ENCODE peak calls at places on chromosomes 11 and 22, in seven cellular contexts. G, Q, Z, R, U, Y and A are unnamed samples.

GRCh38 chr22:23124611-23125511 is 16.9 kb downstream of the RSPH14 start:
- DNase-seq in G (no peak), Q (no peak), Z (no peak), R (no peak), U (no peak), Y (no peak), A (no peak)

GRCh38 chr11:114059278-114059983 is at the start of gene ZBTB16:
- DNase-seq in G (peak), Q (peak), Z (no peak), R (peak), U (peak), Y (no peak), A (peak)

GRCh38 chr22:25120093-25120561 is 79.5 kb upstream of the CRYBB3 start:
- DNase-seq in G (no peak), Q (no peak), Z (no peak), R (peak), U (peak), Y (no peak), A (peak)

GRCh38 chr11:64224891-64225607 is 937 bp downstream of the TRPT1 start:
- DNase-seq in G (peak), Q (no peak), Z (no peak), R (no peak), U (no peak), Y (peak), A (no peak)

GRCh38 chr11:33542921-33543320 is 157.7 kb downstream of the C11orf91 start:
- DNase-seq in G (peak), Q (peak), Z (peak), R (peak), U (peak), Y (peak), A (peak)

GRCh38 chr22:43109511-43109910 is 1.0 kb upstream of the BIK start:
- DNase-seq in G (no peak), Q (no peak), Z (no peak), R (no peak), U (no peak), Y (no peak), A (no peak)

GRCh38 chr11:77325159-77325558 is 23.7 kb upstream of the GDPD4 start:
- DNase-seq in G (no peak), Q (no peak), Z (no peak), R (no peak), U (no peak), Y (no peak), A (no peak)

GRCh38 chr11:117809236-117810055 is 12.4 kb upstream of the DSCAML1 start:
- DNase-seq in G (peak), Q (peak), Z (peak), R (peak), U (peak), Y (peak), A (peak)

GRCh38 chr11:77886401-77886800 is 65.5 kb downstream of the AAMDC start:
- DNase-seq in G (no peak), Q (no peak), Z (no peak), R (peak), U (peak), Y (no peak), A (no peak)

GRCh38 chr11:32333335-32333991 is 101.9 kb downstream of the WT1 start:
- DNase-seq in G (peak), Q (peak), Z (peak), R (peak), U (peak), Y (peak), A (peak)

GRCh38 chr22:36739185-36739584 is 35.6 kb upstream of the CACNG2 start:
- DNase-seq in G (no peak), Q (no peak), Z (no peak), R (no peak), U (no peak), Y (no peak), A (no peak)
- H2AK5ac ChIP-seq in G (no peak), Q (no peak), Z (no peak), R (no peak), U (no peak), Y (no peak), A (no peak)

GRCh38 chr11:62068730-62069129 is 55.1 kb upstream of the INCENP start:
- DNase-seq in G (no peak), Q (no peak), Z (no peak), R (no peak), U (no peak), Y (no peak), A (no peak)
- H2AK5ac ChIP-seq in G (no peak), Q (no peak), Z (no peak), R (no peak), U (no peak), Y (no peak), A (no peak)

GRCh38 chr11:133967599-133968238 is 11.0 kb upstream of the IGSF9B start:
- DNase-seq in G (no peak), Q (no peak), Z (no peak), R (no peak), U (no peak), Y (no peak), A (no peak)
- H2AK5ac ChIP-seq in G (peak), Q (no peak), Z (no peak), R (no peak), U (no peak), Y (no peak), A (no peak)

DNA sequence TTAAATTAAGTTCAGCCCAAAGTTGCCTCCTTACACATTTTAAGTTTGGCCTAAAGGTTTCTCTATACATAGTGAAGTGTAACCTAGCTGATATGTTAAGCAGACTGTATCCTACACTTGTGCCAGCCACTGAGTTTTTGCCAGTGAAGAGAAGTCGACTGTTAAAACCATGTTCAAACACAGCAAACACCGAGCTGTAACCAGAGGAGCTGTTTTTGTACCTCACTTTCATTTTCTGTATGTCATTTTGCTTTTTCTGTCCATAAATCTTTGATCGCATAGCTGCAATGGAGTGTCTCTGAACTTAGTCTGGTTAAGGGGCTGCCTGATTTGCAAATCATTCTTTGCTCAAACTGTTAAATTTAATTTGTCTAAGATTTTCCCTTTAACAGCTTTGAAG is 403.7 kb downstream of the LUZP2 start:
- DNase-seq in G (no peak), Q (no peak), Z (peak), R (no peak), U (no peak), Y (no peak), A (no peak)
- H2AK5ac ChIP-seq in G (no peak), Q (no peak), Z (no peak), R (no peak), U (no peak), Y (no peak), A (no peak)

DNA sequence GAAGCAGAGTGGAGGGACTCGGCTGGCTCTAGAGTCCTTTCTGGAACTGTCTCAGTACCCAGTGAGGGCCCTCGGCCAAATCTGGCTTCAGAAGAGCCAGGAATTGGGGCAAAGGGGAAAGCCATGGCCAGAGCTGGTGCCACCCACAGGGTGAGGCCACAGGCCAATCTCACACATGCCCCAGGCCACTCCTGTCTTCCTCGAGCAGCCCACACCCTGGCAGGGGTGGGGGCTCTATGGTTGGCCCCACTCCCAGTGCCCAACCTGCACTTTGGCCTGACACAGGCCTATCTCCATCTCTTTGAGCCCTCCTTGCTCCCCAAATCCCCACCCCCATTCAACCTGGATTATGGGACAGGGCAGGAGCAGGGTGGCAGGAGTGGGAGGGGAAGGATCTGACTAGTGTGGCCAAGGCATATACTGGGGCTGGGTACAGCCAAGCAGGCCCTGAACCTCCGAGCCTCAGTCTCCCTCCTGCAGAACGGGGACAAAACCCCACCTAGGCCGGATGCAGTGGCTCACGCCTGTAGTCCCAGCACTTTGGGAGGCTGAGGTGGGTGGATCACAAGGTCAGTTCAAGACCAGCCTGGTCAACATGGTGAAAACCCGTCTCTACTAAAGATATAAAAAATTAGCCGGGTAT is 6.9 kb downstream of the TST start:
- DNase-seq in G (no peak), Q (no peak), Z (no peak), R (no peak), U (no peak), Y (no peak), A (no peak)
- H2AK5ac ChIP-seq in G (no peak), Q (no peak), Z (no peak), R (no peak), U (no peak), Y (no peak), A (no peak)

GRCh38 chr11:61103851-61104423 is 1.6 kb downstream of the CD5 start:
- DNase-seq in G (no peak), Q (no peak), Z (no peak), R (no peak), U (no peak), Y (no peak), A (no peak)
- H2AK5ac ChIP-seq in G (no peak), Q (no peak), Z (no peak), R (no peak), U (no peak), Y (no peak), A (no peak)